ENCODE peak calls at places on chromosome 2, in four cellular contexts. C is HepG2, Z is K562, S is HCT116. T is an unnamed sample.

GRCh38 chr2:70855679-70856078 is 20.1 kb upstream of the CD207 start:
- DNase-seq in C (no peak), S (no peak), Z (no peak), T (no peak)

GRCh38 chr2:191050640-191050987 is 36.6 kb upstream of the STAT1 start:
- DNase-seq in Z (no peak), S (no peak), C (no peak), T (no peak)

GRCh38 chr2:3299130-3299529 is 78.5 kb downstream of the EIPR1 start:
- DNase-seq in S (no peak), C (no peak), Z (no peak), T (no peak)

GRCh38 chr2:127143851-127144782 is 37.2 kb upstream of the BIN1 start:
- DNase-seq in Z (no peak), S (peak), C (no peak), T (no peak)

GRCh38 chr2:226660524-226660923 is 139.1 kb downstream of the IRS1 start:
- DNase-seq in Z (no peak), C (no peak), S (no peak), T (no peak)

GRCh38 chr2:74828534-74828933 is 5.4 kb upstream of the HK2 start:
- DNase-seq in S (no peak), C (no peak), Z (no peak), T (no peak)

GRCh38 chr2:46816846-46817726 is 98.5 kb downstream of the MCFD2 start:
- DNase-seq in S (no peak), Z (no peak), C (no peak), T (no peak)

GRCh38 chr2:172836386-172837200 is 100.9 kb downstream of the RAPGEF4 start:
- DNase-seq in Z (no peak), S (peak), C (no peak), T (no peak)

GRCh38 chr2:170917219-170917851 is 11.7 kb upstream of the GORASP2 start:
- DNase-seq in C (no peak), S (no peak), Z (no peak), T (no peak)

GRCh38 chr2:30807249-30807648 is at the start of gene CAPN13:
- DNase-seq in Z (no peak), C (no peak), S (peak), T (no peak)

GRCh38 chr2:73993799-73994543 is 9.3 kb downstream of the TET3 start:
- DNase-seq in Z (no peak), S (no peak), C (no peak), T (no peak)

GRCh38 chr2:14717131-14717530 is 84.6 kb downstream of the LRATD1 start:
- DNase-seq in Z (no peak), C (no peak), S (no peak), T (no peak)

GRCh38 chr2:43255249-43255960 is 29.0 kb upstream of the ZFP36L2 start:
- DNase-seq in S (no peak), Z (no peak), C (peak), T (no peak)

GRCh38 chr2:3114406-3115185 is 263.0 kb downstream of the EIPR1 start:
- DNase-seq in S (no peak), C (no peak), Z (no peak), T (no peak)

GRCh38 chr2:155223781-155224406 is 525.4 kb downstream of the KCNJ3 start:
- DNase-seq in C (peak), S (peak), Z (no peak), T (peak)

GRCh38 chr2:226792155-226792871 is 7.3 kb downstream of the IRS1 start:
- DNase-seq in Z (no peak), C (no peak), S (no peak), T (no peak)

GRCh38 chr2:148658807-148659722 is 14.5 kb downstream of the EPC2 start:
- DNase-seq in Z (no peak), S (no peak), C (no peak), T (no peak)

GRCh38 chr2:238509151-238509820 is 82.6 kb downstream of the ASB1 start:
- DNase-seq in C (no peak), Z (no peak), S (no peak), T (no peak)

GRCh38 chr2:113858764-113859163 is 31.1 kb upstream of the ACTR3 start:
- DNase-seq in Z (peak), C (no peak), S (no peak), T (peak)

GRCh38 chr2:69305712-69306611 is 81.1 kb downstream of the GFPT1 start:
- DNase-seq in S (no peak), C (no peak), Z (no peak), T (no peak)

GRCh38 chr2:10457846-10458563 is 9.9 kb upstream of the ODC1 start:
- DNase-seq in Z (no peak), S (no peak), C (no peak), T (no peak)

GRCh38 chr2:80655265-80655664 is 350.7 kb upstream of the LRRTM1 start:
- DNase-seq in Z (no peak), C (no peak), S (no peak), T (no peak)

GRCh38 chr2:234165421-234165820 is 114.9 kb downstream of the SPP2 start:
- DNase-seq in Z (no peak), C (no peak), S (no peak), T (no peak)

GRCh38 chr2:160033732-160034392 is 28.6 kb downstream of the PLA2R1 start:
- DNase-seq in Z (no peak), S (no peak), C (no peak), T (peak)

GRCh38 chr2:45774688-45775244 is 123.3 kb downstream of the PRKCE start:
- DNase-seq in S (no peak), C (no peak), Z (no peak), T (no peak)

GRCh38 chr2:202261531-202261930 is 4.0 kb upstream of the NOP58 start:
- DNase-seq in Z (no peak), S (no peak), C (no peak), T (no peak)

GRCh38 chr2:186339716-186340115 is 146.3 kb upstream of the ZC3H15 start:
- DNase-seq in C (no peak), S (no peak), Z (no peak), T (no peak)

GRCh38 chr2:3626118-3626816 is 31.4 kb downstream of the COLEC11 start:
- DNase-seq in S (no peak), Z (no peak), C (peak), T (no peak)

GRCh38 chr2:85037622-85038021 is 66.7 kb downstream of the KCMF1 start:
- DNase-seq in Z (no peak), C (no peak), S (no peak), T (no peak)

GRCh38 chr2:85032621-85033020 is 61.7 kb downstream of the KCMF1 start:
- DNase-seq in C (no peak), Z (no peak), S (no peak), T (no peak)

GRCh38 chr2:85033388-85033787 is 62.4 kb downstream of the KCMF1 start:
- DNase-seq in C (no peak), S (no peak), Z (no peak), T (no peak)

GRCh38 chr2:85034158-85034557 is 63.2 kb downstream of the KCMF1 start:
- DNase-seq in S (no peak), C (no peak), Z (no peak), T (no peak)
- TF ChIP-seq TCF7L2 in S (no peak), C (no peak), Z (no peak), T (no peak)

GRCh38 chr2:52881606-52882005 is 886.0 kb upstream of the CHAC2 start:
- DNase-seq in Z (no peak), C (no peak), S (peak), T (peak)
- TF ChIP-seq TCF7L2 in Z (no peak), C (no peak), S (no peak), T (no peak)

DNA sequence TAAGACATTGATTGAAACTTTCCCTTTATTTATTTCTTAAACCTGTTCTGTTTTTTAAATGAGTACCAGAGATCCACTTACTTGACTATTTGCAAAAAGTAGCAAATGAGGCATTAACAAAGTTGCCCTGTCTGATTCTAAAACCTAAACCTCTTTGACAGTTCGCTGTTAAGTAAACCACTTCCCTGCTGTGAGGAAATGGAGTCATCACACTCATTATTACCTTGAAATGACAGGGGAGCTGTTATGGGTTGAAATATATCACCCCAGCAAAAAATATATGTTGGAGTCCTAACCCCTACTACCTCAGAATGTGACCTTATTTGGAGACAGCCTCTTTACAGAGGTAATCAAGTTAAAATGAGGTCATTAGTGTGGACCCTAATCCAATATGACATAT is 36.1 kb downstream of the DHRS9 start:
- DNase-seq in S (no peak), C (no peak), Z (no peak), T (no peak)
- TF ChIP-seq TCF7L2 in S (no peak), C (no peak), Z (no peak), T (no peak)

GRCh38 chr2:118936286-118936685 is 5.7 kb upstream of the MARCO start:
- DNase-seq in S (no peak), C (no peak), Z (no peak), T (no peak)
- TF ChIP-seq TCF7L2 in S (no peak), C (no peak), Z (no peak), T (no peak)

GRCh38 chr2:134493797-134494196 is 225.0 kb downstream of the TMEM163 start:
- DNase-seq in C (no peak), S (no peak), Z (no peak), T (no peak)

GRCh38 chr2:134490535-134490934 is 228.3 kb downstream of the TMEM163 start:
- DNase-seq in Z (no peak), S (no peak), C (no peak), T (no peak)

GRCh38 chr2:134491022-134491421 is 227.8 kb downstream of the TMEM163 start:
- DNase-seq in S (no peak), Z (no peak), C (no peak), T (no peak)

GRCh38 chr2:134489732-134490384 is 228.9 kb downstream of the TMEM163 start:
- DNase-seq in S (no peak), Z (no peak), C (no peak), T (no peak)

DNA sequence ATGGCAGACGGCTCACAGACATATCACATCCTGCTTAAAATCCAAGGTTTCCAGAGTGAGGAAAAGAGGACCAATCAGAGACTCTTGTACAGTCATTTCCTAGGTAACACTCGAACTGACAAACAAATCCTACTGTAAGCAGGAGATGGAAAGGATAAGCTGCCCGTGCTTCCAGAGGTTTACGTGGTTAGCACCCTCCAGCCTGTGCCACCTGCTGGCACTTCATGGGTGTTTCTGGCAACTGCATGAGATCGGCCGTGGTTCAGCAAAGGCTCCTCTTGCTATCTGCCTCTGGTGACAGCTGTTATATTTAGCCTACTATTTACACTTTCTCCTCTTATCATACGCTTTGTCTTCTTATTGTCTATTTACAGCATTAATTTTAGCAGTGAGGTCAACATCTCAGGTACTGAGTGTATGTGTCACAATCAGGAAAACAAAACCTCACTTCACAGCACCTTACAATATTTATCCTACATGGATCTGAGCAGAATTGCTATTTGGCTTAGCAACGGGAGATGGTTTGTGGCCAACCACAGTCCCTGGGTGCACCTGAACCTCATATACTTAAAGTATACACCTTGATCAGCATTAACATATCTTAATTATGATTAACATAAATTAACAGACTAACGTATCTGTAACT is 226.9 kb downstream of the TMEM163 start:
- DNase-seq in S (peak), C (peak), Z (no peak), T (no peak)
- TF ChIP-seq TCF7L2 in S (no peak), C (no peak), Z (no peak), T (no peak)

DNA sequence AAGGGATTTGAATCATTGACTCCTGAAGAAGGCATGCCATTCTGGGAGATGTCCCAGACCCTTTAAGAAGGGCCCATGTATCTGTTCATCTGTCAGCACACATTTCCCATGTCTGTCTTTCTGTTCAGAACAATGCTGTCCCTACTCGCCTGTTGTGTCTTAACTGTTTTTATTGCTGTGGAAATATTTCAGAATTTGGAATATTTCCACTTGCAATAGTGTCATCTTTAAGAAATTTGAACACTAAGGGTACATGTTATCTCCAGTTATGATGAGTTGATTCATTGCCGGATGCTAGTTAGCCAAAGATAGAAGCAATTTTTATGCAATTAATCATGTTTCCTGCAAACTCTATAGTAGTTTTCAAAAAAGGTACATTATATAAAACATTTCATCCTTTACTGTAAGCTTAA is 36.9 kb upstream of the NT5C1B start:
- DNase-seq in C (no peak), S (no peak), Z (no peak), T (no peak)
- TF ChIP-seq TCF7L2 in C (no peak), S (no peak), Z (no peak), T (no peak)

GRCh38 chr2:169069341-169069740 is at the start of gene DHRS9:
- DNase-seq in Z (no peak), C (no peak), S (peak), T (peak)
- TF ChIP-seq TCF7L2 in Z (no peak), C (no peak), S (no peak), T (no peak)

GRCh38 chr2:8623576-8623957 is 58.3 kb upstream of the ID2 start:
- DNase-seq in Z (no peak), C (no peak), S (no peak), T (no peak)
- TF ChIP-seq TCF7L2 in Z (no peak), C (no peak), S (no peak), T (no peak)

GRCh38 chr2:216328347-216328746 is 43.9 kb downstream of the MARCHF4 start:
- DNase-seq in Z (no peak), S (no peak), C (peak), T (no peak)
- TF ChIP-seq TCF7L2 in Z (no peak), S (no peak), C (no peak), T (no peak)

GRCh38 chr2:218880749-218881594 is at the start of gene WNT10A:
- DNase-seq in C (no peak), Z (no peak), S (no peak), T (no peak)
- TF ChIP-seq TCF7L2 in C (no peak), Z (no peak), S (no peak), T (no peak)

T was measured in Panc1.